ENCODE peak calls at places on chromosomes 4 and X, in five cellular contexts. S, P, L, N and X are unnamed samples.

GRCh38 chr4:33746979-33747378 is 2497.3 kb downstream of the ARAP2 start:
- DNase-seq in S (no peak), L (no peak), N (no peak), P (no peak), X (no peak)

GRCh38 chrX:38558681-38559080 is 2.7 kb upstream of the TSPAN7 start:
- DNase-seq in S (no peak), P (peak; percentile 12), N (no peak), L (no peak), X (no peak)

GRCh38 chr4:113278324-113278934 is 229.0 kb downstream of the ANK2 start:
- DNase-seq in N (peak; percentile 89), P (peak; percentile 86), L (peak; percentile 70), S (peak; percentile 34), X (peak; percentile 88)

GRCh38 chrX:47941423-47941822 is 62.4 kb downstream of the ZNF182 start:
- DNase-seq in P (no peak), S (no peak), N (no peak), L (no peak), X (no peak)

GRCh38 chrX:154471870-154472684 is 7.0 kb downstream of the LAGE3 start:
- DNase-seq in N (no peak), S (no peak), P (no peak), L (no peak), X (no peak)

GRCh38 chrX:12894074-12894691 is 12.2 kb upstream of the TLR8 start:
- DNase-seq in L (peak; percentile 21), P (peak; percentile 15), N (peak; percentile 66), S (no peak), X (peak; percentile 52)

GRCh38 chrX:40077176-40077575 is 20.6 kb downstream of the BCOR start:
- DNase-seq in N (no peak), P (no peak), L (no peak), S (no peak), X (no peak)

GRCh38 chr4:123786955-123787354 is 390.4 kb downstream of the SPRY1 start:
- DNase-seq in N (peak; percentile 10), L (no peak), S (peak; percentile 15), P (peak; percentile 25), X (no peak)

GRCh38 chr4:84243685-84244084 is 255.4 kb downstream of the NKX6-1 start:
- DNase-seq in N (no peak), L (no peak), S (no peak), P (no peak), X (no peak)

GRCh38 chr4:26821677-26822503 is 38.8 kb upstream of the STIM2 start:
- DNase-seq in L (peak; percentile 27), N (peak; percentile 49), P (peak; percentile 20), S (no peak), X (peak; percentile 83)

GRCh38 chr4:126790633-126791032 is 842.1 kb upstream of the INTU start:
- DNase-seq in P (peak; percentile 15), N (no peak), L (no peak), S (no peak), X (no peak)

GRCh38 chr4:3525532-3526430 is 6.4 kb downstream of the LRPAP1 start:
- DNase-seq in N (no peak), S (no peak), P (no peak), L (no peak), X (no peak)

GRCh38 chrX:13101439-13102139 is 57.2 kb upstream of the FAM9C start:
- DNase-seq in N (peak; percentile 87), S (peak; percentile 42), P (peak; percentile 90), L (peak; percentile 96), X (peak; percentile 63)

GRCh38 chr4:19301527-19301926 is 950.2 kb upstream of the SLIT2 start:
- DNase-seq in L (no peak), S (no peak), N (peak; percentile 16), P (no peak), X (no peak)

GRCh38 chr4:2077537-2078460 is 18.7 kb downstream of the NAT8L start:
- DNase-seq in N (no peak), L (no peak), S (no peak), P (no peak), X (no peak)

GRCh38 chr4:88005086-88005485 is 2.3 kb upstream of the PKD2 start:
- DNase-seq in P (peak; percentile 71), S (no peak), N (no peak), L (no peak), X (no peak)

GRCh38 chr4:91113130-91113706 is 986.0 kb downstream of the CCSER1 start:
- DNase-seq in L (peak; percentile 43), P (peak; percentile 20), S (no peak), N (peak; percentile 28), X (peak; percentile 16)

GRCh38 chr4:72377491-72378194 is 191.4 kb downstream of the ADAMTS3 start:
- DNase-seq in N (no peak), P (peak; percentile 61), S (no peak), L (no peak), X (no peak)

GRCh38 chr4:658031-658667 is 15.9 kb downstream of the ATP5ME start:
- DNase-seq in L (no peak), N (no peak), S (no peak), P (no peak), X (no peak)

GRCh38 chr4:661231-661630 is 12.8 kb downstream of the ATP5ME start:
- DNase-seq in N (no peak), L (no peak), P (no peak), S (no peak), X (no peak)

GRCh38 chr4:660401-660800 is 13.7 kb downstream of the ATP5ME start:
- DNase-seq in N (no peak), L (no peak), S (no peak), P (no peak), X (no peak)

GRCh38 chr4:658681-659667 is 15.1 kb downstream of the ATP5ME start:
- DNase-seq in N (no peak), P (no peak), S (no peak), L (no peak), X (no peak)

GRCh38 chr4:659851-660250 is 14.2 kb downstream of the ATP5ME start:
- DNase-seq in N (no peak), S (no peak), L (no peak), P (no peak), X (no peak)
- H3K9me3 ChIP-seq in N (no peaks in the 10 kb centered on the region), S (no peaks in the 10 kb centered on the region), L (no peaks in the 10 kb centered on the region), P (no peaks in the 10 kb centered on the region), X (no peaks in the 10 kb centered on the region)

GRCh38 chr4:146243141-146243882 is 29.0 kb downstream of the REELD1 start:
- DNase-seq in P (peak; percentile 45), N (no peak), S (peak; percentile 45), L (peak; percentile 17), X (peak; percentile 45)
- H3K27ac ChIP-seq in P (no peak overlapping the region), N (no peak overlapping the region), S (peak overlapping the region; percentile 87), L (peak overlapping the region; percentile 50), X (no peak overlapping the region)

GRCh38 chrX:5458300-5458699 is 770.4 kb downstream of the NLGN4X start:
- DNase-seq in S (no peak), L (no peak), N (peak; percentile 16), P (no peak), X (peak; percentile 66)
- H3K9me3 ChIP-seq in S (no peaks in the 10 kb centered on the region), L (no peaks in the 10 kb centered on the region), N (no peaks in the 10 kb centered on the region), P (no peaks in the 10 kb centered on the region), X (no peaks in the 10 kb centered on the region)

GRCh38 chrX:123764967-123765871 is 32.4 kb upstream of the THOC2 start:
- DNase-seq in P (peak; percentile 93), N (peak; percentile 92), S (peak; percentile 81), L (peak; percentile 91), X (peak; percentile 92)
- H3K27ac ChIP-seq in P (peak overlapping the region; percentile 53), N (peak overlapping the region; percentile 92), S (peak overlapping the region; percentile 60), L (peak overlapping the region; percentile 86), X (no peak overlapping the region)

GRCh38 chrX:43718546-43718945 is 62.4 kb downstream of the MAOA start:
- DNase-seq in L (no peak), S (no peak), N (no peak), P (no peak), X (no peak)
- H3K9me3 ChIP-seq in L (no peaks in the 10 kb centered on the region), S (peaks cover 10% of the 10 kb centered on the region), N (no peaks in the 10 kb centered on the region), P (no peaks in the 10 kb centered on the region), X (no peaks in the 10 kb centered on the region)

GRCh38 chrX:41472231-41472815 is 25.2 kb downstream of the NYX start:
- DNase-seq in P (no peak), N (no peak), S (no peak), L (no peak), X (no peak)

GRCh38 chrX:41473936-41474725 is 27.0 kb downstream of the NYX start:
- DNase-seq in S (no peak), N (no peak), L (no peak), P (no peak), X (no peak)

GRCh38 chrX:41471786-41472185 is 24.6 kb downstream of the NYX start:
- DNase-seq in P (no peak), L (no peak), N (no peak), S (no peak), X (no peak)

GRCh38 chrX:41470706-41471105 is 23.6 kb downstream of the NYX start:
- DNase-seq in P (no peak), N (no peak), L (no peak), S (no peak), X (no peak)

DNA sequence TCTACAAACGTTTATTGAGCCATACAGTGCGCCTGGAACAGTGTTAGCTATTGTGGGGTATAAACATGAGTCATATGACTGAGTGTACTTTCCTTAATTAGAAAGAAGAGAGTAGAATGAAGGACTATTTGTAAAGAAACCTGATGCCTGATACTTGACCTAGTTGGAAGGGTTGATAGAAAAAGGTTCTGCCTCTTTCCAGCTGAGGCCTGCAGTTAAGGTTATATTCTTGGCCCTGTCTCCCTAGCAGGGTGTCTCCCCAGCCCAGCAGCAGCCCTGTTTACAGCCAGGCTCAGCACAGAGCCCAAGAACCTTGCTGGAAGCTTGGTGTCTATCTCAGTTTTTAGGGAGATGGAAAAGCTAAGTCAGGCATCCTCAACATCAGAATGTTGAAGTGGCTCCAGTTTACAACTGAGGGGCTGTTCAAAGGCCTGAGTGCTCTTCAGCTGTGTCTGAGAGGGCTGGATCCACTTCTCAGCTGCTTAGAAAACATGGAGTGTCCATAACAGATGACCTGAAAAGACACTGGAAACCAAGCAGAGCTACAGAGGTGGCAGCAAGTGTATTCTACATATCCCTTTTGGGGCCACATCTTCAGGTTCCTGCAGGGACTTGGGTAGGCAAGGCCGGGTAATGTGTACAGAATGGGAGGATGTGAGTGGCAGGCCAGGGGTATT is 21.6 kb downstream of the NYX start:
- DNase-seq in P (peak; percentile 20), S (no peak), L (no peak), N (no peak), X (no peak)
- H3K27ac ChIP-seq in P (no peak overlapping the region), S (no peak overlapping the region), L (no peak overlapping the region), N (no peak overlapping the region), X (no peak overlapping the region)

GRCh38 chr4:170128219-170128804 is 38.6 kb upstream of the AADAT start:
- DNase-seq in L (no peak), N (no peak), P (no peak), S (no peak), X (no peak)
- H3K9me3 ChIP-seq in L (peaks cover 5% of the 10 kb centered on the region), N (no peaks in the 10 kb centered on the region), P (no peaks in the 10 kb centered on the region), S (no peaks in the 10 kb centered on the region), X (no peaks in the 10 kb centered on the region)